ENCODE peak calls at places on chromosomes 4 and X, in seven cellular contexts. G, S, H, E, I, A and M are unnamed samples.

GRCh38 chr4:77762531-77762930 is 56.6 kb downstream of the CNOT6L start:
- DNase-seq in G (no peak), S (no peak), H (no peak), E (no peak), I (no peak), A (no peak), M (no peak)

GRCh38 chr4:128107766-128108165 is 46.7 kb downstream of the LARP1B start:
- DNase-seq in G (no peak), S (no peak), H (peak), E (no peak), I (no peak), A (no peak), M (no peak)

GRCh38 chrX:70592091-70592490 is 147.5 kb downstream of the DLG3 start:
- DNase-seq in G (no peak), S (no peak), H (peak), E (no peak), I (no peak), A (no peak), M (peak)

GRCh38 chr4:113741971-113742370 is 19.6 kb downstream of the CAMK2D start:
- DNase-seq in G (no peak), S (no peak), H (no peak), E (no peak), I (no peak), A (no peak), M (no peak)

GRCh38 chr4:27662426-27662825 is 801.8 kb downstream of the STIM2 start:
- DNase-seq in G (no peak), S (no peak), H (no peak), E (no peak), I (no peak), A (no peak), M (no peak)

GRCh38 chrX:111168314-111168713 is 72.3 kb downstream of the PAK3 start:
- DNase-seq in G (no peak), S (no peak), H (peak), E (no peak), I (peak), A (no peak), M (no peak)

GRCh38 chr4:110654254-110654635 is 31.4 kb upstream of the PITX2 start:
- DNase-seq in G (no peak), S (no peak), H (peak), E (no peak), I (no peak), A (no peak), M (no peak)

GRCh38 chr4:155973639-155974475 is 20.2 kb upstream of the CTSO start:
- DNase-seq in G (no peak), S (no peak), H (peak), E (no peak), I (no peak), A (no peak), M (no peak)

GRCh38 chr4:95511477-95511876 is 37.3 kb downstream of the UNC5C start:
- DNase-seq in G (no peak), S (no peak), H (no peak), E (no peak), I (no peak), A (no peak), M (no peak)

GRCh38 chr4:87758278-87758677 is 41.1 kb upstream of the IBSP start:
- DNase-seq in G (no peak), S (no peak), H (no peak), E (no peak), I (no peak), A (no peak), M (no peak)

GRCh38 chr4:168743576-168743975 is 246.7 kb downstream of the PALLD start:
- DNase-seq in G (no peak), S (no peak), H (no peak), E (no peak), I (no peak), A (no peak), M (no peak)

GRCh38 chrX:107725761-107726555 is 49.6 kb downstream of the TSC22D3 start:
- DNase-seq in G (no peak), S (peak), H (no peak), E (no peak), I (no peak), A (no peak), M (peak)

GRCh38 chr4:58649236-58649635 is 1539.1 kb upstream of the IGFBP7 start:
- DNase-seq in G (no peak), S (no peak), H (no peak), E (no peak), I (no peak), A (no peak), M (no peak)

GRCh38 chr4:185535818-185536729 is 767 bp upstream of the PDLIM3 start:
- DNase-seq in G (no peak), S (peak), H (peak), E (no peak), I (no peak), A (no peak), M (no peak)

GRCh38 chr4:165355900-165356300 is 22.9 kb upstream of the CPE start:
- DNase-seq in G (no peak), S (no peak), H (peak), E (peak), I (peak), A (peak), M (peak)

GRCh38 chr4:158255727-158256324 is 45.5 kb downstream of the TMEM144 start:
- DNase-seq in G (no peak), S (no peak), H (peak), E (peak), I (no peak), A (no peak), M (no peak)

GRCh38 chrX:10557166-10557565 is 63.2 kb downstream of the MID1 start:
- DNase-seq in G (no peak), S (no peak), H (no peak), E (no peak), I (no peak), A (no peak), M (no peak)

GRCh38 chrX:68369559-68369958 is 63.7 kb downstream of the OPHN1 start:
- DNase-seq in G (no peak), S (no peak), H (no peak), E (no peak), I (no peak), A (no peak), M (no peak)

GRCh38 chr4:20840648-20841190 is 140.5 kb downstream of the PACRGL start:
- DNase-seq in G (no peak), S (no peak), H (no peak), E (no peak), I (no peak), A (no peak), M (no peak)

GRCh38 chrX:154436597-154437397 is at the start of gene GDI1:
- DNase-seq in G (peak), S (peak), H (peak), E (peak), I (peak), A (peak), M (no peak)

GRCh38 chr4:163679189-163679588 is 184.7 kb downstream of the TMA16 start:
- DNase-seq in G (no peak), S (no peak), H (no peak), E (peak), I (no peak), A (no peak), M (no peak)

GRCh38 chr4:3772632-3773031 is 6.4 kb downstream of the ADRA2C start:
- DNase-seq in G (no peak), S (no peak), H (no peak), E (no peak), I (no peak), A (no peak), M (no peak)

GRCh38 chr4:87469390-87469789 is 47.0 kb downstream of the NUDT9 start:
- DNase-seq in G (no peak), S (no peak), H (peak), E (no peak), I (no peak), A (no peak), M (peak)

GRCh38 chr4:152246659-152247058 is 289.2 kb downstream of the FBXW7 start:
- DNase-seq in G (no peak), S (no peak), H (no peak), E (no peak), I (no peak), A (no peak), M (no peak)

GRCh38 chr4:2071912-2072867 is 13.1 kb downstream of the NAT8L start:
- DNase-seq in G (peak), S (peak), H (no peak), E (no peak), I (peak), A (no peak), M (no peak)

GRCh38 chr4:12729384-12729783 is 754.8 kb downstream of the RAB28 start:
- DNase-seq in G (no peak), S (no peak), H (peak), E (peak), I (no peak), A (no peak), M (no peak)

GRCh38 chrX:107167163-107167921 is 38.9 kb downstream of the NUP62CL start:
- DNase-seq in G (no peak), S (no peak), H (no peak), E (no peak), I (no peak), A (no peak), M (no peak)

GRCh38 chr4:151407466-151408379 is 1.3 kb upstream of the FHIP1A start:
- DNase-seq in G (peak), S (peak), H (peak), E (no peak), I (peak), A (peak), M (peak)

GRCh38 chr4:60463846-60464502 is 736.2 kb upstream of the ADGRL3 start:
- DNase-seq in G (no peak), S (no peak), H (peak), E (no peak), I (peak), A (no peak), M (no peak)

GRCh38 chrX:131752493-131753198 is 208.8 kb downstream of the OR13H1 start:
- DNase-seq in G (no peak), S (peak), H (peak), E (no peak), I (no peak), A (no peak), M (peak)
- TF ChIP-seq CTCF in G (no peak), S (no peak), H (no peak), E (no peak), I (no peak), A (no peak), M (no peak)

GRCh38 chr4:159765402-159765801 is 662.5 kb downstream of the RAPGEF2 start:
- DNase-seq in G (no peak), S (no peak), H (peak), E (no peak), I (no peak), A (no peak), M (no peak)

GRCh38 chr4:159770398-159770797 is 667.5 kb downstream of the RAPGEF2 start:
- DNase-seq in G (no peak), S (no peak), H (peak), E (no peak), I (no peak), A (no peak), M (no peak)

GRCh38 chr4:159770969-159771368 is 668.1 kb downstream of the RAPGEF2 start:
- DNase-seq in G (no peak), S (no peak), H (no peak), E (no peak), I (no peak), A (no peak), M (no peak)

GRCh38 chr4:159766241-159766640 is 663.4 kb downstream of the RAPGEF2 start:
- DNase-seq in G (no peak), S (no peak), H (no peak), E (no peak), I (no peak), A (no peak), M (no peak)

DNA sequence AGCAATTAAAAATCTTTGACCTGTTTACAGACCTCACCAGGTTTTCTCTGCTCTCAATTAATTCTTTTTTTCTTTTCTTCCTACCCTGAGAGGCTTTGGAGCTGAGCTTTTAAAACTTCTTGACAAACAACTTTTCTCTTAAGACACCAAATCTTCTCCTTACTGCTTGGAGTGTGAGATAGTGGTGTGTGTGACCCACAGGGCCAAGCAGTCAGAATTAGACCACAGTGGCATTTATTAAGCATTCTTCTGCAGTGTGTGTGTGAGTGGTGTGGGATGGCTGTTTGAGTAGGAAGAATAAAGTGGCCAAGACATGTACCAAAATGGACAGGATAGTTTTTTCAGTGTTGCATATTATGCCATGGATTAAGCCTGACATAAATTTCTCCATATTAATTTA is 665.1 kb downstream of the RAPGEF2 start:
- DNase-seq in G (no peak), S (no peak), H (peak), E (no peak), I (no peak), A (no peak), M (no peak)
- H3K27ac ChIP-seq in G (no peak), S (no peak), H (no peak), E (no peak), I (no peak), A (no peak), M (no peak)

GRCh38 chrX:26789751-26790150 is 573.8 kb downstream of the MAGEB5 start:
- DNase-seq in G (no peak), S (no peak), H (no peak), E (no peak), I (no peak), A (no peak), M (no peak)
- TF ChIP-seq CTCF in G (no peak), S (no peak), H (no peak), E (no peak), I (no peak), A (no peak), M (no peak)

DNA sequence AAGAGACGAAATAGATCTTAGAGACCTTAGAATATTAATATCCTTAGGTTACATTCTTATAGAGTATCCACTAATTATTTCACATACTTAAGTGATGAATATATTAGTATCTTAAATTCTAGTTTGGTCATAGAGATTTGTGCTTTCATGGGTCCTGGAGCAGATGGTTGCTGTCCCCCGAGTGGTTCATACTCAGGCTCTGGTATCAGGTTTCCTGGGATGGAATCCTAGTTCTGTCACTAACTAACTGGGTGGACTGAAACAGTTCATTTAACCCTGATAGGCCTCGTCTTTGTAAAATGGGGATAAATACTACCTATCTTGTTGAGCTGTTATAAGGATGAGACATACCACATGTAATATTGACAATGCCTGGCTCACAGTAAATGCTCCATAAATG is 264.6 kb downstream of the TENM3 start:
- DNase-seq in G (no peak), S (no peak), H (peak), E (no peak), I (no peak), A (no peak), M (no peak)
- H3K27ac ChIP-seq in G (no peak), S (no peak), H (no peak), E (no peak), I (no peak), A (no peak), M (no peak)

DNA sequence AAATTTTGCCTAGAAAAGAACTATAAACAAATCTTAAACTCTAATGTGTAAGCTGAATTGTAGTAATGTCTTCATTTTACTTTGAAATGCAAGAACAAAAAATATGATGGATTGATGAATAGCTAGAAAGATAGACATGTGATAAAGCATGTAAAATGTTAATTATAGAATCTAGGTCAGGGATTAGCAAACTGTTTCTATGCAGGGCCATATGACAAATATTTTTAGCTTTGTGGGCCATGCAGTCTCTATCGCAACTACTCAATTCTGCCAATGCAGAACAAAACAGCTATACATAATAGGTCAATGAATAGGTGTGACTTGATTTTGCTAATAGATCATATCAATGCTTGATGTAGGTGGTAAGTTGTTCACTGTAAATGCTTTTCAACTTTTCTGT is 75.3 kb downstream of the TBCK start:
- DNase-seq in G (no peak), S (no peak), H (no peak), E (no peak), I (no peak), A (no peak), M (no peak)
- TF ChIP-seq CTCF in G (no peak), S (no peak), H (no peak), E (no peak), I (no peak), A (no peak), M (no peak)

DNA sequence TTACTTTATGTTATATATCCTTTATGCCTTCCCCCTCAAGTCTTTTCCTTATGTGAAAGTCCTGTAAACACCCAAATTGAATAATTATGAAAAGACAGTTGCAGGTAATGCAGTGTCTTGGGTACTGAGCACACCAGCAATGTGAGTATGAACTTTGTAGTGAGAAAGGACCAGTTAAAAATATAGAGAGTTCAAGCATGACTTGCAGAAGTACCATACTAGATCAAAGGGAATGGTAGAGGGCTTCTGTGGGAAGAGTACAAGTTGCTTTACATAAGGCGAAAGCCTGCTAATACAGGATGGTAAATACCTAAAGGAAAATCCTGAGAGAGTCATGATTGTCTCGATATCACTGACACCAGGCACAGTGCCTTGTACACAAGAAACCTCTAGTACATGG is 25.7 kb downstream of the KIAA0232 start:
- DNase-seq in G (no peak), S (no peak), H (no peak), E (no peak), I (no peak), A (no peak), M (no peak)
- H3K27ac ChIP-seq in G (no peak), S (no peak), H (no peak), E (no peak), I (no peak), A (no peak), M (peak)

GRCh38 chrX:47817421-47817820 is 19.3 kb upstream of the ZNF81 start:
- DNase-seq in G (no peak), S (no peak), H (no peak), E (no peak), I (no peak), A (no peak), M (no peak)

GRCh38 chrX:47815901-47816845 is 20.5 kb upstream of the ZNF81 start:
- DNase-seq in G (no peak), S (no peak), H (peak), E (no peak), I (peak), A (no peak), M (no peak)

GRCh38 chrX:47809065-47809788 is 27.5 kb upstream of the ZNF81 start:
- DNase-seq in G (no peak), S (no peak), H (no peak), E (no peak), I (no peak), A (no peak), M (no peak)

GRCh38 chrX:47817897-47818296 is 18.8 kb upstream of the ZNF81 start:
- DNase-seq in G (no peak), S (no peak), H (no peak), E (no peak), I (no peak), A (no peak), M (no peak)

DNA sequence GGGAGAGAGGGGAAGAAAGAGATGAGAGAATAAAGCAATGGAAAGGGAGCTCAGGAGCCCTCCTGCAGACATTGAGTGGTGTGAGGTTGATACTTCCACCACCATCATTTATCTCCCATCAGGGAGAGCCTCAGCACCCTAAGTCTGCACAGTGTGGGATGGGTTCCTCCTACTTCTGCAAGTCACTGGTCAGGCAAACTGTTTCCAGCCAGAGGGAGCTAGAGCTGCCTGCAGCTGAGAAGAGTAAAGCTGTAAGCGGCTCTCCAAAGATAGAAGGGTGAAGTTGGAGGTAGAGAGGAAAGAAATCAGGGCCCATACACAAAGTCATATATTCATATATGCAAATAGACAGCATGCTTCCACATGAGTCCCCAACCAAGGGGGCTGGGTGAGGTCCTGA is 21.8 kb upstream of the ZNF81 start:
- DNase-seq in G (no peak), S (no peak), H (no peak), E (no peak), I (peak), A (no peak), M (no peak)
- TF ChIP-seq CTCF in G (no peak), S (no peak), H (no peak), E (no peak), I (peak), A (no peak), M (no peak)

GRCh38 chr4:180828455-180829018 is 1414.7 kb upstream of the TENM3 start:
- DNase-seq in G (no peak), S (no peak), H (peak), E (peak), I (peak), A (peak), M (no peak)
- H3K27ac ChIP-seq in G (no peak), S (no peak), H (no peak), E (no peak), I (no peak), A (no peak), M (no peak)

GRCh38 chr4:150402968-150403367 is 179.0 kb upstream of the MAB21L2 start:
- DNase-seq in G (no peak), S (peak), H (peak), E (peak), I (peak), A (peak), M (peak)
- TF ChIP-seq CTCF in G (no peak), S (no peak), H (no peak), E (no peak), I (no peak), A (peak), M (no peak)